ENCODE peak calls at places on chromosome 4, in four cellular contexts. T is sciatic nerve, R is NCI-H1436 treated with DMSO at 0.1 percent for 48 hours, H is lower leg skin. A is an unnamed sample.

GRCh38 chr4:82948647-82949204 is 48.2 kb downstream of the THAP9 start:
- DNase-seq in T (no peak), R (no peak), H (no peak), A (no peak)

GRCh38 chr4:135372131-135372530 is 1170.5 kb upstream of the PABPC4L start:
- DNase-seq in T (no peak), R (no peak), H (no peak), A (no peak)

GRCh38 chr4:143311924-143312323 is 24.8 kb upstream of the GAB1 start:
- DNase-seq in T (no peak), R (no peak), H (no peak), A (no peak)

GRCh38 chr4:83268491-83268890 is 16.1 kb downstream of the COQ2 start:
- DNase-seq in T (no peak), R (no peak), H (no peak), A (no peak)

GRCh38 chr4:80388284-80388607 is 52.7 kb downstream of the CFAP299 start:
- DNase-seq in T (no peak), R (no peak), H (no peak), A (no peak)

GRCh38 chr4:185941476-185941875 is 127.5 kb upstream of the TLR3 start:
- DNase-seq in T (no peak), R (no peak), H (no peak), A (no peak)

GRCh38 chr4:17335371-17335770 is 176.5 kb downstream of the QDPR start:
- DNase-seq in T (no peak), R (no peak), H (no peak), A (no peak)

GRCh38 chr4:129429566-129430339 is 333.8 kb downstream of the C4orf33 start:
- DNase-seq in T (no peak), R (no peak), H (no peak), A (no peak)

GRCh38 chr4:1041147-1041935 is 29.9 kb downstream of the FGFRL1 start:
- DNase-seq in T (no peak), R (no peak), H (no peak), A (no peak)

GRCh38 chr4:181897935-181898334 is 345.3 kb upstream of the TENM3 start:
- DNase-seq in T (no peak), R (no peak), H (no peak), A (no peak)

GRCh38 chr4:2958446-2958845 is 4.8 kb downstream of the NOP14 start:
- DNase-seq in T (no peak), R (no peak), H (no peak), A (no peak)